ENCODE peak calls at places on chromosome 1, in ten cellular contexts. Q, X, J, U, M, C, D, B, K and V are unnamed samples.

GRCh38 chr1:208080396-208081276 is 163.5 kb downstream of the PLXNA2 start:
- DNase-seq in K (no peak), Q (no peak), B (no peak), C (no peak), M (no peak), U (no peak), D (no peak), X (no peak), J (no peak), V (no peak)

GRCh38 chr1:150577557-150578277 is 1.7 kb downstream of the MCL1 start:
- DNase-seq in D (no peak), B (no peak), C (peak; percentile 46), U (no peak), M (no peak), K (no peak), X (no peak), J (no peak), Q (no peak), V (no peak)

GRCh38 chr1:220983877-220984635 is 104.8 kb downstream of the HLX start:
- DNase-seq in Q (no peak), X (no peak), M (no peak), K (no peak), U (no peak), B (no peak), D (no peak), C (no peak), J (no peak), V (no peak)

GRCh38 chr1:98653186-98653585 is 8.3 kb upstream of the SNX7 start:
- DNase-seq in J (no peak), U (no peak), C (no peak), X (no peak), M (no peak), B (no peak), Q (no peak), K (no peak), D (no peak), V (no peak)

GRCh38 chr1:209619696-209620483 is 32.3 kb downstream of the LAMB3 start:
- DNase-seq in Q (no peak), J (no peak), D (no peak), B (no peak), U (no peak), C (no peak), K (no peak), M (no peak), X (no peak), V (no peak)

GRCh38 chr1:15017105-15017504 is 136.4 kb upstream of the TMEM51 start:
- DNase-seq in B (no peak), Q (no peak), C (no peak), J (no peak), X (no peak), D (no peak), U (no peak), K (no peak), M (no peak), V (no peak)

GRCh38 chr1:168235548-168235885 is 9.7 kb downstream of the SFT2D2 start:
- DNase-seq in U (no peak), M (no peak), Q (no peak), B (no peak), C (no peak), K (no peak), J (no peak), X (no peak), D (no peak), V (no peak)

GRCh38 chr1:12475947-12476346 is 142.1 kb downstream of the DHRS3 start:
- DNase-seq in K (no peak), D (no peak), B (no peak), J (no peak), X (no peak), U (no peak), C (peak; percentile 24), M (no peak), Q (no peak), V (no peak)

GRCh38 chr1:40384887-40385286 is 11.4 kb downstream of the SMAP2 start:
- DNase-seq in K (no peak), J (no peak), Q (no peak), B (no peak), M (no peak), X (no peak), U (no peak), D (no peak), C (no peak), V (no peak)

GRCh38 chr1:77888429-77889239 is at the start of gene NEXN:
- DNase-seq in J (peak; percentile 41), X (peak; percentile 7), K (peak; percentile 35), B (no peak), Q (no peak), M (no peak), C (peak; percentile 7), D (peak; percentile 9), U (no peak), V (peak; percentile 2)

GRCh38 chr1:28860332-28861073 is 48.5 kb downstream of the OPRD1 start:
- DNase-seq in C (no peak), X (no peak), D (no peak), U (no peak), B (no peak), K (no peak), Q (no peak), J (no peak), M (no peak), V (no peak)

GRCh38 chr1:172566196-172566997 is 33.4 kb downstream of the SUCO start:
- DNase-seq in M (no peak), K (no peak), B (no peak), D (no peak), J (no peak), X (no peak), Q (no peak), U (no peak), C (no peak), V (no peak)

GRCh38 chr1:64686828-64687724 is 57.8 kb upstream of the RAVER2 start:
- DNase-seq in K (no peak), J (peak; percentile 31), U (no peak), D (no peak), Q (no peak), X (no peak), B (no peak), C (peak; percentile 38), M (no peak), V (peak; percentile 13)

GRCh38 chr1:10677508-10678364 is 118.7 kb downstream of the CASZ1 start:
- DNase-seq in C (no peak), Q (no peak), K (no peak), X (no peak), J (no peak), B (no peak), D (no peak), M (no peak), U (no peak), V (no peak)

GRCh38 chr1:75768021-75768420 is 18.0 kb upstream of the RABGGTB start:
- DNase-seq in M (no peak), J (no peak), D (no peak), K (no peak), X (no peak), C (no peak), Q (no peak), U (no peak), B (no peak), V (no peak)

GRCh38 chr1:167634435-167634834 is 4.4 kb downstream of the RCSD1 start:
- DNase-seq in M (no peak), Q (no peak), D (no peak), U (no peak), J (no peak), X (no peak), K (no peak), C (no peak), B (no peak), V (no peak)

GRCh38 chr1:206507395-206508129 is at the start of gene RASSF5:
- DNase-seq in J (peak; percentile 89), K (peak; percentile 84), B (peak; percentile 89), Q (peak; percentile 42), X (peak; percentile 80), U (peak; percentile 65), C (peak; percentile 84), D (peak; percentile 64), M (peak; percentile 64), V (peak; percentile 68)

GRCh38 chr1:37480581-37481288 is 6.4 kb downstream of the ZC3H12A start:
- DNase-seq in D (no peak), K (no peak), U (no peak), J (no peak), M (no peak), Q (no peak), B (no peak), X (no peak), C (no peak), V (no peak)

GRCh38 chr1:162912061-162912667 is 51.2 kb upstream of the CCDC190 start:
- DNase-seq in K (no peak), X (no peak), Q (no peak), M (no peak), U (no peak), B (no peak), C (no peak), D (no peak), J (no peak), V (no peak)

GRCh38 chr1:41664861-41665640 is 180.6 kb upstream of the EDN2 start:
- DNase-seq in X (no peak), K (no peak), B (no peak), D (no peak), J (peak; percentile 83), Q (no peak), C (no peak), M (no peak), U (no peak), V (no peak)

GRCh38 chr1:244778356-244778755 is 57.1 kb upstream of the COX20 start:
- DNase-seq in Q (no peak), B (no peak), D (no peak), M (no peak), C (no peak), U (no peak), X (no peak), J (no peak), K (no peak), V (no peak)

GRCh38 chr1:43554444-43554992 is 23.8 kb downstream of the PTPRF start:
- DNase-seq in D (no peak), Q (peak; percentile 19), B (no peak), C (peak; percentile 61), U (no peak), X (no peak), M (no peak), K (no peak), J (no peak), V (no peak)

GRCh38 chr1:203428981-203429599 is 46.5 kb upstream of the PRELP start:
- DNase-seq in D (no peak), M (no peak), B (no peak), K (no peak), X (no peak), J (no peak), U (no peak), Q (no peak), C (no peak), V (no peak)

GRCh38 chr1:32892368-32893197 is 6.3 kb downstream of the HPCA start:
- DNase-seq in U (no peak), D (no peak), X (no peak), Q (peak; percentile 82), B (peak; percentile 60), M (no peak), C (no peak), K (peak; percentile 53), J (no peak), V (no peak)

GRCh38 chr1:125080077-125080476 is 3895.3 kb downstream of the SRGAP2C start:
- DNase-seq in X (no peak), K (no peak), B (no peak), D (no peak), C (no peak), Q (no peak), M (no peak), U (no peak), J (no peak), V (no peak)

GRCh38 chr1:172476218-172476811 is 32.4 kb upstream of the PIGC start:
- DNase-seq in X (no peak), D (no peak), C (no peak), M (no peak), Q (no peak), B (no peak), K (no peak), U (no peak), J (peak; percentile 69), V (no peak)

GRCh38 chr1:45679123-45679522 is 7.2 kb downstream of the GPBP1L1 start:
- DNase-seq in J (no peak), C (no peak), U (no peak), B (no peak), D (no peak), Q (no peak), M (no peak), X (no peak), K (no peak), V (no peak)

GRCh38 chr1:39676951-39677350 is 5.0 kb upstream of the NT5C1A start:
- DNase-seq in C (no peak), Q (no peak), B (no peak), M (no peak), J (peak; percentile 49), U (no peak), K (no peak), X (no peak), D (no peak), V (no peak)